ENCODE peak calls at places on chromosome 9, in six cellular contexts. X is endodermal cell, W is heart right ventricle, V is IMR-90, T is A673, H is BJ. E is an unnamed sample.

GRCh38 chr9:14466429-14466818 is 152.5 kb upstream of the NFIB start:
- DNase-seq in X (peak; percentile 59), W (no peak), V (no peak), T (no peak), H (no peak), E (no peak)

GRCh38 chr9:125415583-125416443 is 154.2 kb downstream of the GAPVD1 start:
- DNase-seq in X (no peak), W (no peak), V (no peak), T (no peak), H (no peak), E (no peak)

GRCh38 chr9:133658442-133659431 is 22.6 kb downstream of the DBH start:
- DNase-seq in X (peak; percentile 76), W (peak; percentile 54), V (peak; percentile 19), T (peak; percentile 80), H (no peak), E (peak; percentile 12)

GRCh38 chr9:137691648-137692357 is 73.0 kb downstream of the EHMT1 start:
- DNase-seq in X (no peak), W (peak; percentile 55), V (no peak), T (no peak), H (no peak), E (no peak)

GRCh38 chr9:123710299-123710698 is 219.6 kb downstream of the DENND1A start:
- DNase-seq in X (no peak), W (no peak), V (peak; percentile 95), T (no peak), H (no peak), E (peak; percentile 79)

GRCh38 chr9:90035471-90035870 is 430.7 kb downstream of the GADD45G start:
- DNase-seq in X (peak; percentile 29), W (no peak), V (no peak), T (no peak), H (no peak), E (no peak)

GRCh38 chr9:22008662-22009562 is at the start of gene CDKN2B:
- DNase-seq in X (peak; percentile 98), W (peak; percentile 97), V (peak; percentile 94), T (no peak), H (peak; percentile 87), E (peak; percentile 96)

GRCh38 chr9:6488395-6488794 is 75.4 kb downstream of the UHRF2 start:
- DNase-seq in X (peak; percentile 69), W (no peak), V (no peak), T (no peak), H (no peak), E (no peak)

GRCh38 chr9:138059196-138059595 is 181.6 kb downstream of the CACNA1B start:
- DNase-seq in X (no peak), W (no peak), V (no peak), T (no peak), H (no peak), E (no peak)

GRCh38 chr9:113349434-113350337 is at the start of gene BSPRY:
- DNase-seq in X (peak; percentile 78), W (peak; percentile 23), V (no peak), T (no peak), H (no peak), E (no peak)

GRCh38 chr9:132237481-132237880 is 75.6 kb downstream of the NTNG2 start:
- DNase-seq in X (no peak), W (peak; percentile 32), V (no peak), T (no peak), H (no peak), E (no peak)

GRCh38 chr9:69139596-69139995 is 34.5 kb upstream of the TJP2 start:
- DNase-seq in X (peak; percentile 40), W (no peak), V (no peak), T (no peak), H (no peak), E (no peak)

GRCh38 chr9:120570296-120570695 is 9.7 kb downstream of the CDK5RAP2 start:
- DNase-seq in X (no peak), W (no peak), V (no peak), T (no peak), H (no peak), E (no peak)

GRCh38 chr9:120567874-120568273 is 12.1 kb downstream of the CDK5RAP2 start:
- DNase-seq in X (no peak), W (no peak), V (no peak), T (no peak), H (no peak), E (no peak)

GRCh38 chr9:120568816-120569215 is 11.2 kb downstream of the CDK5RAP2 start:
- DNase-seq in X (no peak), W (no peak), V (no peak), T (no peak), H (no peak), E (no peak)

GRCh38 chr9:120571443-120572257 is 8.3 kb downstream of the CDK5RAP2 start:
- DNase-seq in X (no peak), W (peak; percentile 64), V (peak; percentile 85), T (no peak), H (peak; percentile 49), E (no peak)

DNA sequence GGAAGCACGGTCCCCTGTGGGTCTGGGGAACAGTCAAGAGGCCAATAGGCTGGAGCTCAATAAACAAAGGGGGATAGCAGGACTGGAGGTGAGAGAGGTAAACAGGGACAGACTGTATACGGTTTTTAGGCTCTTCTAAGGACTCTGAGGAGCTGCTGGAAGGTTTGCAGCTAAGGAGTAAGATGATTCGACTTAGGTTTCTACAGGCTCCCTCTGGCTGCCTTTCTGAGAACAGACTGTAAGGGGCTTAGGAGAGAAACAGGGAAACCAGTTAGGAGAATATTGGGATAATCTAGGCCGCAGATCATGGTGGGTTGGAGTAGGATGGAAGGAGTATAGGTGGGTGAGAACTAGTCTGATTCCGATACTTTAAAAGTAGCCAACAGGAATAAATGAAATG is 10.4 kb downstream of the CDK5RAP2 start:
- DNase-seq in X (no peak), W (no peak), V (peak; percentile 11), T (no peak), H (no peak), E (no peak)
- TF ChIP-seq CTCF in X (peak; percentile 62), W (no peak), V (no peak), T (no peak), H (no peak), E (no peak)

GRCh38 chr9:76680716-76681431 is 83.4 kb upstream of the PCA3 start:
- DNase-seq in X (no peak), W (no peak), V (no peak), T (no peak), H (no peak), E (no peak)

GRCh38 chr9:76681556-76681955 is 82.7 kb upstream of the PCA3 start:
- DNase-seq in X (no peak), W (no peak), V (no peak), T (no peak), H (no peak), E (no peak)

GRCh38 chr9:76676857-76677256 is 87.4 kb upstream of the PCA3 start:
- DNase-seq in X (no peak), W (no peak), V (no peak), T (no peak), H (no peak), E (no peak)

GRCh38 chr9:76677481-76678055 is 86.7 kb upstream of the PCA3 start:
- DNase-seq in X (no peak), W (no peak), V (no peak), T (no peak), H (no peak), E (peak; percentile 40)
- H3K4me3 ChIP-seq in X (no peak overlapping the region), W (no peak overlapping the region), V (no peak overlapping the region), T (no peak overlapping the region), H (no peak overlapping the region), E (no peak overlapping the region)

GRCh38 chr9:36969216-36969771 is 64.8 kb downstream of the PAX5 start:
- DNase-seq in X (peak; percentile 82), W (no peak), V (no peak), T (no peak), H (no peak), E (no peak)

GRCh38 chr9:36974731-36975130 is 59.3 kb downstream of the PAX5 start:
- DNase-seq in X (peak; percentile 55), W (no peak), V (no peak), T (no peak), H (no peak), E (no peak)

GRCh38 chr9:36968574-36969215 is 65.4 kb downstream of the PAX5 start:
- DNase-seq in X (peak; percentile 26), W (no peak), V (no peak), T (no peak), H (no peak), E (no peak)

GRCh38 chr9:36970007-36970888 is 63.8 kb downstream of the PAX5 start:
- DNase-seq in X (peak; percentile 53), W (no peak), V (no peak), T (no peak), H (no peak), E (no peak)

DNA sequence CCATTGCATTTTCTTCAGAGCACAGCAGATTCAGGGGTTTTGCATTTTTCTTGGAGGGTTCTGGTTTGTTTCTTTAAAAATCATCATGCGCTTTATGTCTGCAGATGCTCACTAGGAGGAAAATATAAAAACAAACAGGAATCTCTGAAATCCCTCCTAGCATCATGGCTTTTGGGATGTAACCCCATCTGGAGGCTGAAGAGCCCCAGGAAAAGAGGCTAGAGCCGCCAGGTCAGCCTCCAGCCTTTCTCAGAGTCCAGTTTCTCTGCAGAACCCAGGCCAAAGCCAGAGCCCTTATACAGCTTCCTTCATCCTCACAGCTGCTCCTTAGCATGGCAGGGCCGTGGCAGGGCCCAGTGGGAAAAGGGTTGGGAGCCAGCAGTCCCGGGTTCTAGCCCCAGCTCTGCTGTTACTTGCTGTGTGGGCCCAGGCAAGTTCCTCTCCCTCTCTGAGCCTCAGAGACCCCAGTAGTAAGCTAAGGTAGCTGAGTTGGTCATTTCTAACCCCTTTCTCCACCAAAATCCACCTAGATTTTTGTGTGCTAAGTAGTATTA is 62.1 kb downstream of the PAX5 start:
- DNase-seq in X (peak; percentile 22), W (no peak), V (no peak), T (no peak), H (no peak), E (no peak)
- TF ChIP-seq CTCF in X (no peak), W (no peak), V (no peak), T (no peak), H (no peak), E (no peak)

DNA sequence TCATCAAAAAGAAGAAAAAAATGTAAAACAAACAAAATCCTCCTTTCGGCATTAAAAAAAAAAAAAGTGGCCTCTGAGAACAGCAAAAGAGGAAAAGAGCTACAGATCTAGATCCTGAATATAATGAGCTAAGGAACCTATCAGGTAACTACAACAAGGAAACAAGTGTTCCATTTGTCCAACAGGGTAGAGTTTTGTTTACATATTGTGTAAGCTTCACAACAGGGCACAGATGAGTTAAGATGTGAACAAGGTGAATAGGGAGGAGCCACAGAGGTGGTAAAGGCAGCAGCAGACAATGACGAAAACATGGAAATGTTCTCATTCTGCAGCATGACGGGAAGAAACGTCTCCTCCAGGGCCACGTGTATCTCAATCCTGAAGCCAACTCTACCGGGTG is 14.4 kb downstream of the ELP1 start:
- DNase-seq in X (no peak), W (no peak), V (no peak), T (no peak), H (no peak), E (no peak)
- H3K4me3 ChIP-seq in X (no peak overlapping the region), W (no peak overlapping the region), V (no peak overlapping the region), T (no peak overlapping the region), H (no peak overlapping the region), E (no peak overlapping the region)

GRCh38 chr9:4741365-4742031 is 496 bp upstream of the AK3 start:
- DNase-seq in X (peak; percentile 83), W (peak; percentile 46), V (no peak), T (peak; percentile 36), H (no peak), E (no peak)
- TF ChIP-seq CTCF in X (no peak), W (no peak), V (no peak), T (no peak), H (peak; percentile 21), E (no peak)

DNA sequence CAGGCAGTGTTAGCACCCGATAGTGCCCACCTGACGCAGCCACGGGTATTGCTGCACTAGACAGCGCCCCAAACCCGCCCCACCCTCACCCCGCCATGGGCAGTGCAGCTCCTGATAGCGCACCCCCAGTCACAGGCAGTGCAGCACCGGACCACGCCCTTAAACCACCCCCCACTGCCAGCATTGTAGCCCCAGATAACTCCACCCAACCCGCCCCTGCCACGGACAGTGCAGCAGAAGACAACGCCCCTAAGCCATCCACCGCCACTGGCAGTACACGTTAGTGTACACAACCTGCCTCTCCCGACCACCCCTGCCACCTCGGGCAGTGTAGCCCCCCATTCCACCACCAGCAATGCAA is 825 bp upstream of the PCAT7 start:
- DNase-seq in X (no peak), W (no peak), V (no peak), T (no peak), H (no peak), E (no peak)
- H3K4me3 ChIP-seq in X (peak overlapping the region; percentile 88), W (no peak overlapping the region), V (no peak overlapping the region), T (peak overlapping the region; percentile 43), H (no peak overlapping the region), E (no peak overlapping the region)